ENCODE peak calls at places on chromosomes 4 and X, in nine cellular contexts. O, W, N, B, G, E, C, P and Y are unnamed samples.

GRCh38 chr4:106868381-106869035 is 167.6 kb downstream of the DKK2 start:
- DNase-seq in O (no peak), C (no peak), E (no peak), W (peak), B (no peak), G (no peak), N (no peak), P (no peak), Y (peak)

GRCh38 chr4:3284734-3285557 is 7.9 kb upstream of the RGS12 start:
- DNase-seq in P (no peak), W (no peak), B (no peak), C (no peak), N (peak), G (no peak), E (no peak), O (no peak), Y (no peak)

GRCh38 chrX:152637649-152638442 is at the start of gene GABRQ:
- DNase-seq in G (no peak), E (no peak), O (no peak), N (no peak), P (no peak), W (peak), B (peak), C (no peak), Y (peak)

GRCh38 chrX:47177079-47177478 is 16.6 kb upstream of the UBA1 start:
- DNase-seq in N (no peak), W (no peak), P (no peak), O (no peak), E (no peak), C (no peak), G (no peak), B (no peak), Y (no peak)

GRCh38 chr4:55447826-55448225 is 52.1 kb downstream of the TMEM165 start:
- DNase-seq in W (peak), B (no peak), C (no peak), E (no peak), O (no peak), N (no peak), G (no peak), P (no peak), Y (no peak)

GRCh38 chr4:139584784-139585183 is 28.8 kb upstream of the SETD7 start:
- DNase-seq in O (no peak), B (no peak), C (no peak), P (no peak), E (no peak), N (no peak), G (no peak), W (peak), Y (peak)

GRCh38 chrX:17549005-17549685 is 174.1 kb downstream of the NHS start:
- DNase-seq in C (no peak), G (no peak), W (no peak), E (no peak), B (no peak), O (no peak), N (no peak), P (no peak), Y (no peak)

GRCh38 chr4:104451573-104451972 is 43.1 kb downstream of the CXXC4 start:
- DNase-seq in P (no peak), C (no peak), W (peak), E (no peak), B (no peak), N (no peak), O (no peak), G (no peak), Y (peak)

GRCh38 chr4:179097741-179098140 is 1655.5 kb upstream of the AGA start:
- DNase-seq in N (no peak), B (no peak), G (no peak), E (no peak), W (peak), P (no peak), C (no peak), O (no peak), Y (no peak)

GRCh38 chrX:66504481-66504880 is 134.4 kb downstream of the EDA2R start:
- DNase-seq in G (no peak), N (no peak), O (no peak), B (no peak), C (no peak), P (no peak), E (no peak), W (no peak), Y (peak)

GRCh38 chrX:118975831-118976598 is 1.6 kb downstream of the LONRF3 start:
- DNase-seq in N (peak), E (no peak), G (peak), B (peak), W (peak), P (peak), O (peak), C (peak), Y (no peak)

GRCh38 chr4:167233523-167234387 is 539 bp downstream of the SPOCK3 start:
- DNase-seq in O (no peak), C (no peak), G (no peak), W (peak), N (no peak), B (no peak), E (no peak), P (no peak), Y (peak)

GRCh38 chr4:153589703-153590595 is 94.1 kb upstream of the TLR2 start:
- DNase-seq in P (no peak), N (no peak), E (no peak), W (peak), G (no peak), B (no peak), C (no peak), O (no peak), Y (no peak)

GRCh38 chrX:25275159-25275558 is 259.4 kb upstream of the ARX start:
- DNase-seq in B (no peak), P (no peak), W (no peak), C (no peak), G (no peak), O (no peak), N (no peak), E (no peak), Y (no peak)

GRCh38 chrX:133722756-133723155 is 262.6 kb downstream of the GPC3 start:
- DNase-seq in E (no peak), C (no peak), O (no peak), B (no peak), W (no peak), N (no peak), P (no peak), G (no peak), Y (no peak)

GRCh38 chr4:15878011-15878410 is 60.5 kb downstream of the FGFBP1 start:
- DNase-seq in N (no peak), B (no peak), W (no peak), G (no peak), E (no peak), P (no peak), O (no peak), C (no peak), Y (no peak)

GRCh38 chr4:19700951-19701350 is 550.8 kb upstream of the SLIT2 start:
- DNase-seq in O (no peak), B (no peak), N (no peak), G (no peak), P (no peak), W (no peak), E (no peak), C (no peak), Y (peak)

GRCh38 chr4:25913056-25913850 is 767 bp upstream of the SMIM20 start:
- DNase-seq in W (no peak), G (peak), B (peak), P (peak), N (peak), O (peak), E (peak), C (peak), Y (peak)

GRCh38 chr4:65943076-65943475 is 272.8 kb upstream of the EPHA5 start:
- DNase-seq in G (no peak), E (no peak), C (no peak), O (no peak), P (no peak), B (no peak), W (peak), N (no peak), Y (peak)

DNA sequence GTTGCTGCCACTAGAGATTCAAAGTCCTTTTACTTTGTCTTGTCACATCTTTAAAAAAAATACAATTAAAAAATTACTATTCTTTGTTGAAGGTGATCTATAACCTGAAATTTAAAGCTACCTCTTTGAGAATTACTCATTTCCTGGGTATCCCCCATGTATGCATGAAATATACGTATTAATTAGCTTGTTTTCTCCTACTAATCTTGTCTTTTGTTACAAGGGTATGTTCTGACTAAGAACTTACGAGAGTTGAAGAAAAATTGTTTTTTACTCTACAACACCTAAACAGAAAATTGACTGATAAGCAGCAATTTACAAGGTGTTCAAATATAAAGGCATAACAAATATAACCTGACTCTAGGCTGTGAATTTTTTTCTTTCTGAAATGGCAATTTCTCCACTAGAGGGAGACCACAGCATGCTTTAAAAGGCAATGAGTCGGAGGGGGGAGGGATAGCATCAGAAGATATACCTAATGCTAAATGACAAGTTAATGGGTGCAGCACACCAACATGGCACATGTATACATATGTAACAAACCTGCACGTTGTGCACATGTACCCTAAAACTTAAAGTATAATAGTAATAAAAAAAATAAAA is 249.6 kb downstream of the OPHN1 start:
- DNase-seq in G (no peak), P (no peak), N (no peak), O (no peak), C (no peak), E (no peak), B (no peak), W (peak), Y (peak)
- TF ChIP-seq CTCF in G (no peak), P (no peak), N (no peak), O (no peak), C (no peak), E (no peak), B (peak), W (peak), Y (peak)

GRCh38 chr4:49032440-49033161 is 46.5 kb downstream of the CWH43 start:
- DNase-seq in P (no peak), W (peak), O (no peak), N (peak), G (no peak), C (no peak), E (no peak), B (no peak), Y (peak)
- TF ChIP-seq CTCF in P (peak), W (peak), O (no peak), N (peak), G (no peak), C (no peak), E (no peak), B (peak), Y (peak)

GRCh38 chrX:54695231-54695630 is 102.8 kb downstream of the ITIH6 start:
- DNase-seq in B (no peak), O (no peak), W (peak), P (no peak), C (no peak), N (no peak), G (no peak), E (no peak), Y (peak)
- TF ChIP-seq CTCF in B (no peak), O (no peak), W (no peak), P (no peak), C (no peak), N (no peak), G (no peak), E (no peak), Y (peak)

DNA sequence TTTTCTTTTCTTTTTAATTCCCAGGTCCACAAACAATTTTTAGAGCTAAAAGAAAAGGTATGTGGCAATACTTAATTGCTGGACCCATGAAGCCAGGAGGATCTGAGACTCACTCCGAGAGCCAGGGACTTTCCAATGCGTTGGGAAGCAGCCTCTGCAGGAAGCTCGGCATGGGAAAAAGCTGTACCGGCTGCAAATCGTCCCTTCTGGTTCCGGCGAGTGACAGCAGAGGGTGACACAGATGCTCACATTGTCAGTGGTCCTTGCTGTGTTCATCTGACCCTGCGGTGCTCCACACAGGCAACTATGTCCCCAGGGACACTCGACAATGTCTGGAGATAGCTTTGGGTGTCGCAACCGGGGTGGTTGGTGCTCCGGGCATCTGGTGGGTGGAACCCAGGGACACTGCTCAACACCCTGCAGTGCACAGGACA is 164.0 kb downstream of the PRKX start:
- DNase-seq in C (peak), P (no peak), G (no peak), B (no peak), O (peak), N (no peak), E (no peak), W (peak), Y (peak)
- TF ChIP-seq CTCF in C (no peak), P (no peak), G (no peak), B (no peak), O (no peak), N (no peak), E (no peak), W (no peak), Y (no peak)

GRCh38 chrX:109830157-109830703 is 97.2 kb upstream of the ACSL4 start:
- DNase-seq in C (no peak), O (no peak), N (no peak), P (no peak), B (no peak), W (no peak), E (no peak), G (no peak), Y (no peak)

GRCh38 chrX:109827772-109828171 is 94.7 kb upstream of the ACSL4 start:
- DNase-seq in O (no peak), W (no peak), E (no peak), B (no peak), N (no peak), P (no peak), G (no peak), C (no peak), Y (no peak)

GRCh38 chrX:109822861-109823260 is 89.8 kb upstream of the ACSL4 start:
- DNase-seq in N (no peak), B (no peak), O (no peak), P (no peak), W (no peak), C (no peak), G (no peak), E (no peak), Y (no peak)

GRCh38 chrX:109830704-109831206 is 97.7 kb upstream of the ACSL4 start:
- DNase-seq in N (no peak), W (peak), B (no peak), O (no peak), C (no peak), P (no peak), G (no peak), E (no peak), Y (peak)

DNA sequence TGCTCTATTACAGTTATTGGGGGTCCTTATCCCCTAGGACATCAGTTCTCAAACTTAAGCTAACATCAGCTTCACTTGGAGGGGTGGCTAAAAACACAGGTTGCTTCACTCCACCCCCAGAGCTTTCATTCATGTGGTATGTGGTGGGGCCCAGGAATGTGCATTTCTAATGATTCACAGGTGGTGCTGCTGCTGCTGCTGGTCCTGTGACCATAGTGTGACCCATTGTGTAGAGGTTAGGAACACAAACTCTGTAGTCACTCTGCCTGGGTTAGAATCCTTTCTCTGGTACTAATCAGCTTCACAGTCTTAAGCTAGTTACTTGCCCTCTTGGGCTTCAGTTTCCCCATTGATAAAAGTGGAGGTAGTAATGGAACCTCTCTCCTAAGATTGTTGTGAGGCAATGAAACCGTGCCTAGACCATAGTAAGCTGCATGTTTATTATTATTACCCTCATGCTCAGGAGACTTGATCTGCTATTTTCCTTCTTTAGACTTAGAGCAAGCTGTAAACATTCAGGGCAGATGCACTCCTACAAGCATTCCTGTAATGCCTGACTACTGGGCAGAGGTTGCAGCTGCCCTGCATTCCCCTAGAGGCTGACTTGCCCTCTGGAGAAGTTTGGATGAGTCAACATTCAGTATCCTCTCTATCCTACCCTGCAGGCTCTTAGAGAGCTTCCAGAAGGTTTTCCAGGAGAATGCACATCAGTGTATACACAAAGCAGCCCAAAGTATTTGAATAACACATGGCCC is 94.1 kb upstream of the ACSL4 start:
- DNase-seq in W (peak), N (no peak), O (no peak), B (no peak), G (no peak), E (no peak), C (no peak), P (no peak), Y (peak)
- TF ChIP-seq CTCF in W (peak), N (no peak), O (no peak), B (no peak), G (no peak), E (no peak), C (no peak), P (no peak), Y (no peak)

DNA sequence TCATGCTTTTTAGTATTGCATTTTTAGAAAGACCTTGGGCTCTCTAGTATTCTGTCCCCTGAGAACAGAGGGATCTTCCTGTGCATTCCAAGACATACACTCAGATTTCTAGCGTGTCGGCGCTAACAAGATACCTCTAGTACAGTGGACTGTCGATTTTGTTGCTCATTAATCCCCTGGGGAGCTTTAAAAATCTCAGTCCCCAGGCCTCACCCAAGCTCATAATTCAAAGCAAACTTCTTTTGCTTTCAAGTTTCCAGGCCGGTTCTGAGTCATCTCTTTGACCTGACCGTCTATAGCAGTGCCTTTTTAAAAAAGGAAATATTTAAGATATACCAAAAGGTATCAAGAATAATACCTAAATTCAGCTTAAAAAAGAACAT is 137.0 kb downstream of the AMMECR1 start:
- DNase-seq in O (no peak), P (no peak), E (no peak), N (no peak), C (no peak), B (no peak), W (peak), G (no peak), Y (peak)
- TF ChIP-seq CTCF in O (no peak), P (no peak), E (no peak), N (no peak), C (no peak), B (no peak), W (no peak), G (no peak), Y (no peak)